ENCODE peak calls at places on chromosomes 2 and 18, in ten cellular contexts. S, A, B, U, F, L, Y, P, H and J are unnamed samples.
A peak's percentile ranks its signal among the peaks of the same experiment; 100 is the strongest.

GRCh38 chr2:12921321-12921720 is 204.6 kb downstream of the TRIB2 start:
- DNase-seq in S (no peak), A (peak; percentile 29), B (no peak), U (no peak), F (no peak), L (no peak), Y (no peak), P (no peak), H (no peak), J (no peak)

GRCh38 chr2:119473621-119474370 is 42.1 kb downstream of the TMEM37 start:
- DNase-seq in S (no peak), A (no peak), B (no peak), U (no peak), F (no peak), L (no peak), Y (no peak), P (no peak), H (no peak), J (no peak)

GRCh38 chr2:54329482-54330225 is 73.6 kb upstream of the TSPYL6 start:
- DNase-seq in S (no peak), A (no peak), B (peak; percentile 59), U (no peak), F (no peak), L (peak; percentile 13), Y (peak; percentile 12), P (no peak), H (no peak), J (no peak)

GRCh38 chr2:110157153-110157793 is 41.7 kb upstream of the MALL start:
- DNase-seq in S (peak; percentile 22), A (peak; percentile 63), B (no peak), U (peak; percentile 14), F (peak; percentile 23), L (peak; percentile 81), Y (peak; percentile 42), P (no peak), H (peak; percentile 85), J (peak; percentile 31)

GRCh38 chr2:220670461-220670979 is 901.6 kb downstream of the EPHA4 start:
- DNase-seq in S (no peak), A (no peak), B (peak; percentile 79), U (no peak), F (no peak), L (peak; percentile 5), Y (no peak), P (no peak), H (no peak), J (peak; percentile 84)

GRCh38 chr2:167844714-167845530 is 402.5 kb downstream of the STK39 start:
- DNase-seq in S (peak; percentile 15), A (no peak), B (no peak), U (no peak), F (peak; percentile 24), L (no peak), Y (no peak), P (no peak), H (no peak), J (peak; percentile 15)

GRCh38 chr2:131010566-131010965 is 82.7 kb downstream of the FAM168B start:
- DNase-seq in S (no peak), A (no peak), B (no peak), U (no peak), F (no peak), L (no peak), Y (no peak), P (no peak), H (no peak), J (no peak)

GRCh38 chr2:105262662-105263091 is 21.1 kb downstream of the GPR45 start:
- DNase-seq in S (no peak), A (no peak), B (no peak), U (no peak), F (no peak), L (no peak), Y (no peak), P (no peak), H (no peak), J (no peak)

GRCh38 chr2:102803041-102803896 is 41.4 kb downstream of the TMEM182 start:
- DNase-seq in S (no peak), A (no peak), B (no peak), U (peak; percentile 18), F (no peak), L (no peak), Y (no peak), P (no peak), H (no peak), J (no peak)

GRCh38 chr18:32386466-32386865 is 84.2 kb downstream of the GAREM1 start:
- DNase-seq in S (no peak), A (no peak), B (no peak), U (no peak), F (no peak), L (no peak), Y (no peak), P (no peak), H (no peak), J (no peak)

GRCh38 chr2:165469417-165469816 is at the start of gene CSRNP3:
- DNase-seq in S (peak; percentile 66), A (peak; percentile 69), B (peak; percentile 22), U (no peak), F (peak; percentile 5), L (peak; percentile 90), Y (peak; percentile 4), P (no peak), H (peak; percentile 92), J (no peak)

GRCh38 chr2:33437297-33437696 is 39.2 kb upstream of the RASGRP3 start:
- DNase-seq in S (no peak), A (peak; percentile 87), B (no peak), U (no peak), F (no peak), L (peak; percentile 94), Y (no peak), P (no peak), H (peak; percentile 81), J (no peak)

GRCh38 chr2:64700133-64700809 is 46.6 kb upstream of the SERTAD2 start:
- DNase-seq in S (no peak), A (peak; percentile 41), B (no peak), U (no peak), F (no peak), L (no peak), Y (no peak), P (no peak), H (no peak), J (no peak)

GRCh38 chr2:19488009-19488691 is 129.7 kb upstream of the OSR1 start:
- DNase-seq in S (peak; percentile 54), A (peak; percentile 68), B (no peak), U (no peak), F (no peak), L (peak; percentile 72), Y (peak; percentile 43), P (no peak), H (peak; percentile 60), J (no peak)

GRCh38 chr18:34933880-34934689 is 107.1 kb upstream of the MAPRE2 start:
- DNase-seq in S (no peak), A (no peak), B (no peak), U (no peak), F (no peak), L (no peak), Y (no peak), P (no peak), H (peak; percentile 35), J (no peak)